ENCODE peak calls at places on chromosomes 11 and 22, in nine cellular contexts. S is fibroblast of lung, D is hepatocyte, Q is transverse colon, R is GM12865, L is RWPE2, V is fibroblast of mammary gland, J is testis, W is Caco-2. U is an unnamed sample.
A peak's percentile ranks its signal among the peaks of the same experiment; 100 is the strongest.

GRCh38 chr11:118002541-118003019 is 16.4 kb downstream of the IL10RA start:
- DNase-seq in S (no peak), D (peak; percentile 55), Q (peak; percentile 46), R (no peak), L (no peak), V (peak; percentile 41), J (peak; percentile 63), W (peak; percentile 21), U (peak; percentile 41)

GRCh38 chr22:46524203-46524740 is 13.1 kb downstream of the CELSR1 start:
- DNase-seq in S (no peak), D (no peak), Q (no peak), R (no peak), L (peak; percentile 44), V (no peak), J (no peak), W (no peak), U (no peak)

GRCh38 chr11:72831521-72832300 is 17.5 kb downstream of the ATG16L2 start:
- DNase-seq in S (peak; percentile 54), D (peak; percentile 89), Q (peak; percentile 83), R (peak; percentile 59), L (no peak), V (peak; percentile 78), J (peak; percentile 91), W (peak; percentile 89), U (peak; percentile 85)

GRCh38 chr22:47192106-47192650 is 429.7 kb downstream of the TBC1D22A start:
- DNase-seq in S (no peak), D (no peak), Q (peak; percentile 33), R (no peak), L (peak; percentile 67), V (no peak), J (peak; percentile 12), W (no peak), U (no peak)

GRCh38 chr11:128963744-128964340 is 21.2 kb upstream of the TP53AIP1 start:
- DNase-seq in S (peak; percentile 24), D (peak; percentile 13), Q (no peak), R (no peak), L (no peak), V (no peak), J (no peak), W (no peak), U (peak; percentile 17)

GRCh38 chr11:3220521-3221407 is 2.2 kb upstream of the MRGPRG start:
- DNase-seq in S (no peak), D (no peak), Q (peak; percentile 7), R (no peak), L (no peak), V (no peak), J (peak; percentile 9), W (peak; percentile 41), U (no peak)

GRCh38 chr11:121321614-121322243 is 29.2 kb downstream of the SC5D start:
- DNase-seq in S (peak; percentile 10), D (peak; percentile 57), Q (peak; percentile 49), R (peak; percentile 76), L (no peak), V (peak; percentile 35), J (peak; percentile 73), W (no peak), U (peak; percentile 39)

GRCh38 chr22:38937541-38937940 is 19.9 kb upstream of the APOBEC3A start:
- DNase-seq in S (no peak), D (no peak), Q (no peak), R (no peak), L (no peak), V (no peak), J (no peak), W (no peak), U (no peak)

GRCh38 chr11:36412781-36413383 is 97.2 kb downstream of the TRAF6 start:
- DNase-seq in S (peak; percentile 70), D (no peak), Q (no peak), R (no peak), L (no peak), V (no peak), J (no peak), W (no peak), U (no peak)

GRCh38 chr11:27028653-27029052 is 12.0 kb upstream of the BBOX1 start:
- DNase-seq in S (peak; percentile 37), D (no peak), Q (no peak), R (no peak), L (no peak), V (peak; percentile 62), J (no peak), W (no peak), U (no peak)

GRCh38 chr22:37618072-37618656 is 9.5 kb downstream of the GGA1 start:
- DNase-seq in S (no peak), D (no peak), Q (no peak), R (no peak), L (no peak), V (no peak), J (no peak), W (no peak), U (no peak)

GRCh38 chr11:20963596-20963995 is 294.2 kb downstream of the NELL1 start:
- DNase-seq in S (peak; percentile 60), D (no peak), Q (no peak), R (no peak), L (no peak), V (no peak), J (no peak), W (no peak), U (no peak)

GRCh38 chr11:20873054-20873453 is 203.7 kb downstream of the NELL1 start:
- DNase-seq in S (no peak), D (peak; percentile 73), Q (no peak), R (peak; percentile 49), L (no peak), V (no peak), J (peak; percentile 69), W (peak; percentile 55), U (no peak)

GRCh38 chr11:36500315-36500721 is 9.8 kb downstream of the TRAF6 start:
- DNase-seq in S (peak; percentile 95), D (peak; percentile 77), Q (peak; percentile 16), R (peak; percentile 51), L (no peak), V (peak; percentile 92), J (no peak), W (no peak), U (peak; percentile 85)

GRCh38 chr11:31802609-31802989 is 8.5 kb downstream of the PAX6 start:
- DNase-seq in S (no peak), D (no peak), Q (no peak), R (no peak), L (no peak), V (no peak), J (no peak), W (no peak), U (no peak)

GRCh38 chr11:34339149-34340064 is 18.4 kb downstream of the ABTB2 start:
- DNase-seq in S (peak; percentile 24), D (no peak), Q (no peak), R (peak; percentile 37), L (no peak), V (no peak), J (no peak), W (no peak), U (peak; percentile 42)

GRCh38 chr11:133306019-133306418 is 226.3 kb downstream of the OPCML start:
- DNase-seq in S (no peak), D (peak; percentile 21), Q (no peak), R (peak; percentile 12), L (no peak), V (no peak), J (no peak), W (no peak), U (no peak)

DNA sequence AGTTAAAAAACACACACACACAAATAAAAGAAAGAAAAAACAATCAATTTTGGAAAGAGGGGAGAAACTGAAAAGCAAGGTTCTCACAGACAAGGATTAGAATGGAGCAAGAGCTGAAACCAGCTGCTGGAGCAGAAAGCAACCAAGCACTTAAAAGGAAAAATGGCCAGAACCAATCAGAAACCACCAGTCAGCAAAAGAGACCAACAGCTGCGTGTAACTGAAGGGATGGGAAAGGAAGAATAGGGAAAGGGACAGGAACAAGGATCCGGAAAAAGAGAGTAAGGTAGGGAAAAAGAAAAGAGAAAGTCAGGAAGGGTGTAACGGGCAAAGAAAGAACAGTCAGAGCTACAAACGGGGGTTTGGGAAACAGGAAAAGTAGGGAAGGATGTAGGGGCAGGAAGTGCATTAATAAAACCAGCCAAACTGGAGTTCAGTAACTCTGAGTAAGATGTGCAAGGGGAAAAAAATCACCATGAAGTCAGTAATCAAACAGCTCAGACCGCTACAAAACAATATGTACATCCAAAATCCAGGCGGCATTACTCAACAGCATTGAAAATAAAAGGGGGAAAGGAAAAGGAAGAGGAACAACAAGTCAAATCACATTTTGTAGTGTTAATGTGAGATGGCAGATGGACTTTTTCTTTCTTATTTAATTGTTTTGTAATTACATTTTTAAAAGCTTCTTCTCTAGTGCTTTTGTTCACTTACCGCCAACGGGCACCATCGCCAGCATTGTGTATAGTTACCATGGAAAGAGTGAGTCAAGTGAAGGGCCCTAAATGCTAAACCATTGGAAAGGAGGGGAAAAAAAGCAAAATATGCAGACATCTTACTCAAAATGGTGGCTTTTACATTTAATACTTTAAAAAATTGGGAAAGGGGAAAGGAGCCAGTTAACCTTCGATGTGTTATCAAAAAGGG is 49.2 kb downstream of the APOL5 start:
- DNase-seq in S (peak; percentile 55), D (no peak), Q (no peak), R (no peak), L (no peak), V (peak; percentile 59), J (no peak), W (no peak), U (peak; percentile 61)
- H3K4me3 ChIP-seq in S (no peak overlapping the region), D (no peak overlapping the region), Q (no peak overlapping the region), R (no peak overlapping the region), L (no peak overlapping the region), V (no peak overlapping the region), J (no peak overlapping the region), W (no peak overlapping the region), U (peak overlapping the region; percentile 42)

GRCh38 chr22:21713428-21714058 is 22.1 kb downstream of the YPEL1 start:
- DNase-seq in S (no peak), D (no peak), Q (no peak), R (no peak), L (no peak), V (no peak), J (no peak), W (no peak), U (no peak)
- TF ChIP-seq CTCF in S (no peak), D (no peak), Q (no peak), R (no peak), L (peak; percentile 61), V (no peak), J (no peak), W (no peak), U (no peak)

DNA sequence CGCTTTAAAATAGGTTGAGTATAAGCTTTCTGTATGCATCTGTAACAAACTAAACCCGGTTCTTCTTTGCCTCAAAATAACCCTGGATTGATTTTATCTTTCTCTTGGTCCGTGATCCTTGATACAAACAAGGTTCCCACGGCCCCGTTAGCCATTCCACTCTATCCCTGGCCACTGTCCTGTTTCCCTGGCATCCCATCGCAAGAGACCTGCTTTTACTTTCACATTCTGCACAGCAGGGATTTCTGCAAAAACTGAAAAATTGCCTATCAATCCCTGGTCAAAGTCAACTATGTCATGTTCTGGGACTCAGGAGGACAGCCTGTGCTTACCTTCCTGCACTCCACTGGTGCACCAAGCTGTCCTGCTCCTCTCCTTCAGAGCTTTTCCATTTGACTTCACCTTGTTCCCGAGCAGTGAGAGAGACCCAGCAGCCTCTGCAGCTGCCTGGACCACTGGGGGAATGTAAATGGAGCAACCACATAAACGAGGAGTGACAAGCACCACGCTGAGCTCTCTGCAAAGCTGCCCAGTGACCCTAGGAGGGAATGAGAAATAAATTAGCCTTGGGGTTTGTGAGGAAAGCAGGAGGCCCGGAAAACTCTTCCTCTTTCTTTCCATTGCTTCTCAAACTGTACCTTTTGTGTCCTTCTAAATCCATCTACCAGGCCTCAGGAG is 175.9 kb downstream of the NTM start:
- DNase-seq in S (peak; percentile 4), D (no peak), Q (no peak), R (no peak), L (no peak), V (no peak), J (no peak), W (no peak), U (no peak)
- H3K4me3 ChIP-seq in S (peak overlapping the region; percentile 37), D (no peak overlapping the region), Q (no peak overlapping the region), R (no peak overlapping the region), L (no peak overlapping the region), V (no peak overlapping the region), J (no peak overlapping the region), W (no peak overlapping the region), U (no peak overlapping the region)

GRCh38 chr11:836274-836673 is 3.5 kb downstream of the CD151 start:
- DNase-seq in S (no peak), D (no peak), Q (no peak), R (no peak), L (no peak), V (no peak), J (no peak), W (no peak), U (no peak)
- TF ChIP-seq CTCF in S (no peak), D (no peak), Q (no peak), R (no peak), L (no peak), V (no peak), J (no peak), W (no peak), U (no peak)